ENCODE peak calls at places on chromosomes 12 and 14, in six cellular contexts. C is transverse colon, J is breast epithelium, R is stomach, W is esophagus muscularis mucosa, X is vagina. V is an unnamed sample.

GRCh38 chr12:14691560-14691959 is 4.8 kb downstream of the GUCY2C start:
- DNase-seq in J (peak), W (peak), R (peak), C (peak), X (no peak), V (no peak)

GRCh38 chr12:90199008-90199407 is 490.4 kb upstream of the ATP2B1 start:
- DNase-seq in J (no peak), W (no peak), C (no peak), X (no peak), R (no peak), V (no peak)

GRCh38 chr12:123696209-123696608 is 15.9 kb upstream of the ATP6V0A2 start:
- DNase-seq in W (no peak), X (no peak), J (peak), R (peak), C (no peak), V (no peak)

GRCh38 chr12:49790741-49791140 is 37.5 kb downstream of the NCKAP5L start:
- DNase-seq in X (no peak), R (no peak), C (no peak), W (no peak), J (no peak), V (no peak)

GRCh38 chr12:109744026-109744425 is 30.4 kb downstream of the FAM222A start:
- DNase-seq in R (peak), J (no peak), C (no peak), X (no peak), W (no peak), V (no peak)

GRCh38 chr12:19382111-19382526 is 57.2 kb upstream of the AEBP2 start:
- DNase-seq in X (no peak), C (no peak), J (no peak), R (peak), W (no peak), V (no peak)

GRCh38 chr12:120240495-120240833 is 25.1 kb downstream of the PXN start:
- DNase-seq in C (no peak), J (no peak), X (no peak), W (no peak), R (no peak), V (no peak)

GRCh38 chr12:89364058-89364457 is 11.8 kb upstream of the DUSP6 start:
- DNase-seq in W (no peak), R (no peak), C (no peak), X (no peak), J (no peak), V (no peak)

GRCh38 chr14:96617635-96618034 is 115.5 kb downstream of the PAPOLA start:
- DNase-seq in J (no peak), X (no peak), W (no peak), R (no peak), C (no peak), V (no peak)

GRCh38 chr12:19144985-19145384 is 15.5 kb downstream of the PLEKHA5 start:
- DNase-seq in W (no peak), C (no peak), X (no peak), J (no peak), R (no peak), V (no peak)

GRCh38 chr14:71415404-71415690 is 508.1 kb downstream of the PCNX1 start:
- DNase-seq in X (no peak), C (no peak), J (no peak), R (no peak), W (no peak), V (no peak)

GRCh38 chr12:2893007-2893406 is 2.3 kb downstream of the TULP3 start:
- DNase-seq in R (no peak), C (no peak), X (no peak), W (no peak), J (no peak), V (no peak)

GRCh38 chr14:68675233-68675577 is 117.7 kb downstream of the ZFP36L1 start:
- DNase-seq in C (no peak), W (no peak), J (no peak), R (no peak), X (no peak), V (no peak)

DNA sequence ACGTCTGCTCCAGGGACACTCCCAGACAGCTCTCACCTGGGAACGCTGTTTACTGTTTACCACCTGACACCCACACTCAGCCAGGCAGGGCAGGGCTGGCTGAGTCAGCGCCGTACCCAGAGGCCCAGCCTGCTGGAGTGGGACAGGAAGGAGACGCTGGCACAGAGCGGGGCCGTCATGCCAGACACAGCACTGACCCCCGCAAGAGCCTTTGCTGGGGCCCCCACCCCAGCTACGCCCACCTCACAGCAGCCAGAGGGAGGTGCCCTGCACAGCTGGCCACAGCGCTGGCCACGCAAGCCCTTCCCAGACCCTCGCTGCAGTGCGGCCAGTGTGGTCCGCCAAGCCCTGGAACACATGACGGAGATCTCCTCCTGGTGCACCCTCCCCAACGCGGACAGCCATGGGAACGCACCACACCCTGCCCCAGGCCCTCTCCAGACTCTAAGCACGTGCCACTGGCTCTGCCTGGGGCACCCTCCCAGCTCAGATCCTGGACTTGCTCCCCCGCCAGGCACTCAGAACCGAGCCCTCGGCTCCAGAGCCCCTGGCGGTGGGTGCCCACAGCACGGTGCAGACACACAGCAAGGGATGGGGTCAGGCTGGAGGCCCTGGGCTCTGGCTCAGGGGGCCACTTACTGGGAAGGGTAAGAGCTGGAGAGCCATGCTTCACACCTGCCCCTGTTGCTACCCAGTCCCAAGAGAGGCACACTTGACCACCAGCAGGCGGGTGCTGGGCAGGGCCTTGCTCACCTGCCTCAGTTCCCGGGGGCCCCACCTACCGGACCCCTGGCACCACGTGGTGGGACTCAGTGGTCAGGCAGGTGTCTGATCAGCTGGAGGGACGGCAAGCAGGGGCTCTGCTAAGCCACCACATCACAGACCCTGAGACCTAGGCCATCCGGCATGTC is 5.6 kb downstream of the AHNAK2 start:
- DNase-seq in C (peak), X (no peak), W (no peak), R (peak), J (peak), V (no peak)
- TF ChIP-seq POLR2AphosphoS5 in C (no peak), X (peak), W (peak), R (no peak), J (peak), V (no peak)

GRCh38 chr12:76255692-76256091 is 92.5 kb downstream of the BBS10 start:
- DNase-seq in X (no peak), C (no peak), R (no peak), W (no peak), J (no peak), V (no peak)

GRCh38 chr12:76256904-76257303 is 91.3 kb downstream of the BBS10 start:
- DNase-seq in R (no peak), W (no peak), J (no peak), C (no peak), X (no peak), V (no peak)

GRCh38 chr12:76260390-76260748 is 87.8 kb downstream of the BBS10 start:
- DNase-seq in C (no peak), W (no peak), X (no peak), R (no peak), J (no peak), V (no peak)

GRCh38 chr12:76256341-76256740 is 91.9 kb downstream of the BBS10 start:
- DNase-seq in J (no peak), R (no peak), X (no peak), W (no peak), C (no peak), V (no peak)

DNA sequence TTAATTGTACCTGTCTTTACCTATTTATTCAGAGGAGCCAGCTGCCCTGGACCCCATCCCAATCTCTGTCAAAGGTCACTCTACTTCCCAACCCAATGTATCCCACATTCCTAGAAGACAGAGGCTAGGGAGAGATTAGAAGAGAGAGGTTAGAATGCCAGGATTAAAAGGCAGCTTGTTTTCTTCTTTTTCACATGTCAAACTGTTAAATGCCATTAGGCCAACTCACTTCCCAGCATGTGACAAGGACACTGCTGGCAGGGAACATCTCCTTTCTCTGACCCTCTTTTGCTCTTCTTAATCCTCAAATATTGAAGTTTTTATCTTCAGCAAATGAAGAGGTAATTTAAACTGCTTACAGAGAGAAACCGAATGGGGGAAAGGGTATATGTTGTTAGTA is 89.1 kb downstream of the BBS10 start:
- DNase-seq in X (no peak), W (no peak), C (no peak), J (no peak), R (no peak), V (no peak)
- TF ChIP-seq POLR2AphosphoS5 in X (no peak), W (no peak), C (no peak), J (no peak), R (no peak), V (no peak)

GRCh38 chr14:76773956-76774355 is 12.7 kb downstream of the VASH1 start:
- DNase-seq in J (peak), W (no peak), X (peak), C (no peak), R (no peak), V (no peak)

GRCh38 chr14:76772300-76773187 is 11.3 kb downstream of the VASH1 start:
- DNase-seq in X (peak), C (peak), R (no peak), W (no peak), J (peak), V (no peak)

GRCh38 chr14:76771432-76771980 is 10.2 kb downstream of the VASH1 start:
- DNase-seq in W (no peak), X (peak), J (peak), C (no peak), R (no peak), V (no peak)

GRCh38 chr14:76774471-76775158 is 13.3 kb downstream of the VASH1 start:
- DNase-seq in X (peak), R (no peak), W (no peak), J (peak), C (no peak), V (no peak)

DNA sequence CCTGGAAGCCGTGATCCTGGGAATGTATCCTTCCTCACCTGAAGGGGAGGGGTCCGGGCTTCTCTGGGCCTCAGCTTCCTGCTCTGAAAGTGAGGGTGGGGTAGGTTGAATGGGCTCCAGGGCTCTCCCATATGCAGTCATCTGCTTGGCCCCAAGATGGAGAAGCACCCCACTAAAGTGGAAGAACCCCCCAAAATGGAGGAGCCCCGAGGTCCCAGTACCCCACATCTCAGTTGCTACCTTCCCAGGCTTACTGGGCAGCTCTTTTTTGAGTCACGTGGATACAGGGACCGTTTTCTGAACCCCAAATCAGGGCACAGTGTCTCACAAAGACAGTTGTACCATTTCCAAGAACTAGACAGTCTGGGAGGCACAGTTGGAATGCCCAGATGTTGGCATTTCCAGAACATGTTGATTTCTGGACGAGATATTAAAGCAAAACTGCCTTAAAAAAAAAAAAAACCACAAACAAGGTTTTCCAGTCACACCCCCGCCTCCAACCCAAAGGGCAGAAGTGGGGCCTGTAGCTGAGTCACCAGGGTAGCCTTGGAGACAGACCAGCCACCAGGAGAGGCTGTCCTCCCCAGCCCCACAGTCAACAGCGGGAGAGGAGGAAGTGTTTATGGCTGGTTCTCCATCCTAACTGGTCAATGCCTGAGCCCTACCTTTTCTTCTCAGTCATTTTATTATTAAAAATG is 12.1 kb downstream of the VASH1 start:
- DNase-seq in R (no peak), C (peak), J (peak), X (peak), W (no peak), V (no peak)
- TF ChIP-seq POLR2AphosphoS5 in R (no peak), C (no peak), J (no peak), X (no peak), W (no peak), V (no peak)

GRCh38 chr12:106248849-106249371 is 1.1 kb upstream of the CKAP4 start:
- DNase-seq in C (peak), W (no peak), R (no peak), J (no peak), X (peak), V (no peak)

GRCh38 chr12:106249411-106250135 is 1.8 kb upstream of the CKAP4 start:
- DNase-seq in X (peak), R (no peak), C (peak), J (no peak), W (no peak), V (peak)

GRCh38 chr12:106246891-106247730 is 709 bp downstream of the CKAP4 start:
- DNase-seq in W (no peak), C (peak), X (peak), J (peak), R (peak), V (peak)

GRCh38 chr12:106248177-106248848 is 493 bp upstream of the CKAP4 start:
- DNase-seq in R (peak), J (peak), C (peak), X (peak), W (no peak), V (peak)

GRCh38 chr12:106247731-106248176 is at the start of gene CKAP4:
- DNase-seq in R (peak), X (peak), J (peak), W (no peak), C (peak), V (peak)
- TF ChIP-seq POLR2AphosphoS5 in R (no peak), X (no peak), J (no peak), W (no peak), C (no peak), V (no peak)

DNA sequence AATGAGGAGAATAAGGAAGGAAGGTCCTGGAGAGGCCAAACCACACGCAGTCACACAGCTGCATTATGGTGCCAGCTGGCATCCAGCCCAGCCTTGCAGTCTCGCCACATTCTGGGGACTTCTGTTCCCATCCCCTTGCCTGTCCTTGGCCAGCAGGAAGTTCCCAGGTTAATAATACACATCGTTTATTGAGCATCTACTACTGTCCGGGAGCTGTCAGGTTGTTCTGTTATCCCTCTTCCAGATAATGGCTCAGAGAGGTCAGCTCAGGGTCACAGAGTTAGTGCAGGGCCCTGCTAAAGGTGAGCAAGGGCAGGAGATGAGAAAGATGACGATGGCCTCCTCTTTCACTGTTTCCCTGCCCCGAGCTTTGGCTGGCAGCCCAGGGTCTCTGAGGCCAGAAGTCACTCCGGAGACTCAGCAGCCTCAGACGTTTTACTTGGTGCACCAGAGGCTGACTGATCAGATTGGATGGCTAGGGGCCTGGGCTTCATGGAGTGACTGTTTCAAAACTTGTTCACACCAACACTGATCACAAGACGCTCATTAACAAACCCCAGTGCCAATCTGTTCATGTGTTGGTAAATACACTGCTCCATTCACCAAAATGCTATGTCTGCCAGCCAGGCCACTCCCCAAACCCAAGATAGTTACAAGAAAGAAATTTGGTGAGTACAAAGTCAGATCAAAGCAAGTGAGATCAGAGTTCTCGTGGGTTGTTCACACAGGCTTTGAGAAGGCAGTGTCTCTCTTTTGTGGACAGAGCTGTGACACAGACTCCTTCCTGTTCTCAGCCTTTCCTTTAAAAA is 79.2 kb downstream of the B4GALNT3 start:
- DNase-seq in C (peak), W (no peak), X (no peak), J (peak), R (peak), V (no peak)
- TF ChIP-seq POLR2AphosphoS5 in C (no peak), W (no peak), X (no peak), J (no peak), R (no peak), V (no peak)

GRCh38 chr14:32469388-32470160 is 140.5 kb downstream of the AKAP6 start:
- DNase-seq in X (no peak), R (no peak), J (no peak), C (no peak), W (no peak), V (no peak)

GRCh38 chr14:32471183-32471582 is 142.1 kb downstream of the AKAP6 start:
- DNase-seq in W (no peak), R (no peak), X (no peak), C (no peak), J (no peak), V (no peak)

GRCh38 chr14:32468955-32469354 is 139.9 kb downstream of the AKAP6 start:
- DNase-seq in C (no peak), R (no peak), W (no peak), J (no peak), X (no peak), V (no peak)

GRCh38 chr14:32472081-32472480 is 143.0 kb downstream of the AKAP6 start:
- DNase-seq in R (no peak), W (no peak), J (no peak), X (no peak), C (no peak), V (no peak)

DNA sequence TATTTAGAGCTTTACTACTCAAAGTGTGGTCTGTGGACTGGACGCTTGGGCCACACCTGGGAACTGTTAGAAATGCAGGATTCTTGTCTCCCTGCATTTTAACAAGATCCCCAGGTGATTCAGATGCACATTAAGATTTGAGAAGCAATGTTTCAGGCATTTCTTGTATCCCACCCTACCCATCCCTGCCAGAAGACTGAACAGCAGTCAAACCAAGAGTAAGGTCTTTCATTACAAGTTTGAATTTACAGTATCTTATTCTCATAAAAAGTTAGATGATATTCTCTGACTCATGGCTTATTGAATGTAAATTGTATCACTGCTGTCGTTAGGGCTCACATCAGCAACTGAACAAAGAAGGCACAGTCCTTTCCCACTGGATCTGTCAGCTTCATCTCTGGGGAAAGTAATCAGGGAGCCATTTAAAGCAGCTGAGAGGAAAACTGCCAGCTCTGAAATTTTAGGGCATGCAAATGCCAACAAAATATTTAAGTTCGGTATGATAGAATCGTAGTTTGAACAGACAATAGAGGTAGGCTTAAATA is 141.1 kb downstream of the AKAP6 start:
- DNase-seq in J (no peak), W (no peak), X (no peak), R (no peak), C (no peak), V (no peak)
- TF ChIP-seq POLR2AphosphoS5 in J (no peak), W (no peak), X (no peak), R (no peak), C (no peak), V (no peak)

DNA sequence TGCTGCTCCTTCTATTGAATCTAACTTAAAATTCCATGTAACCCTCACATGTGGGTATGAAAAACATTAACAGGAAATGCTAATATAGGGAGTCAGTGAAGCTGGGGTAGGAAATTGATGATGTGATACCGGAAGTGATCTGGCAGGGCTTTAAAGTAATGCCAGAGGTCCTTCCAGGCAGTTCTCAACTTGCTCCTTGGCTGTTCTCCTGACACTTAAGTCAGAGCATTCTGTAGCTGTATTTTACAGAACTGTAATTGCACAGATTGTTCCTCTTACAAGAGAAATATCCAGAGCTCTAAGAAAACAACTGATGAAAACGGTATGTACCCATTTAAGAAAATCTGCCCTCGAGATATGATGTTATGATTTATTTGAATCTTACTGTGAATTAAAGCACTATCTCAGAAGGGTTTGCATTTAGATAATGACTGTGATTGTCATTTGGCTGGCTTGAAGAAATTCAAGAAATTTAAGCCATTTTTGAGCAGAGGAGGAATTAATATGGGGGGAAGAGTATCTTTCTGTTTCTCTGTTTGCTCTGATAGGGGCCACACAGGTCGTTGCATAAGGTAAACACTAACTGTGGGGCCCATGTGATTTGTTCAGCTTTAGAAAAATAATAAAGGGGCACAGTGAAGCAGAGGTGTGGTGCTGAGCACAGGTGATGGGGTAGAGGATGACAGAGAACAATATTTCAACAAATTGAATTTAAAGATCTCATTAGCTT is 88.4 kb downstream of the BBS10 start:
- DNase-seq in W (no peak), J (peak), X (no peak), C (no peak), R (no peak), V (no peak)
- TF ChIP-seq POLR2AphosphoS5 in W (peak), J (peak), X (no peak), C (no peak), R (no peak), V (no peak)

GRCh38 chr12:68352067-68352466 is 19.9 kb upstream of the MDM1 start:
- DNase-seq in W (no peak), C (no peak), J (no peak), X (no peak), R (no peak), V (no peak)
- TF ChIP-seq POLR2AphosphoS5 in W (no peak), C (no peak), J (no peak), X (no peak), R (no peak), V (no peak)

V was measured in GM12892.